ENCODE peak calls at places on chromosome 1, in ten cellular contexts. G, L, Z, I, O, C, P, V, B and Q are unnamed samples.

GRCh38 chr1:206551985-206552325 is 44.6 kb downstream of the RASSF5 start:
- DNase-seq in B (peak; percentile 89), P (no peak), O (no peak), V (no peak), I (no peak), G (no peak), Z (no peak), L (no peak), C (no peak), Q (no peak)

GRCh38 chr1:162502928-162503327 is 5.3 kb downstream of the UHMK1 start:
- DNase-seq in L (peak; percentile 80), Z (no peak), C (no peak), B (no peak), O (no peak), I (no peak), G (peak; percentile 88), V (no peak), P (peak; percentile 39), Q (peak; percentile 19)

GRCh38 chr1:100234432-100234831 is 15.2 kb downstream of the DBT start:
- DNase-seq in Z (no peak), C (no peak), I (no peak), V (no peak), O (no peak), P (no peak), G (no peak), B (no peak), L (peak; percentile 23), Q (no peak)

GRCh38 chr1:12447849-12448312 is 170.1 kb downstream of the DHRS3 start:
- DNase-seq in V (no peak), O (no peak), B (no peak), C (peak; percentile 47), L (peak; percentile 71), Z (no peak), I (no peak), P (no peak), G (peak; percentile 39), Q (peak; percentile 87)

GRCh38 chr1:220970311-220970710 is 91.1 kb downstream of the HLX start:
- DNase-seq in I (no peak), L (peak; percentile 20), O (no peak), V (no peak), C (no peak), Z (no peak), P (no peak), B (no peak), G (peak; percentile 18), Q (no peak)

GRCh38 chr1:91790296-91790851 is 95.6 kb downstream of the TGFBR3 start:
- DNase-seq in O (no peak), I (no peak), P (no peak), V (no peak), B (peak; percentile 32), C (no peak), G (peak; percentile 29), L (no peak), Z (no peak), Q (no peak)

GRCh38 chr1:205046870-205047269 is 3.9 kb downstream of the CNTN2 start:
- DNase-seq in L (no peak), Z (no peak), O (no peak), B (no peak), I (no peak), P (no peak), V (no peak), G (no peak), C (no peak), Q (no peak)

GRCh38 chr1:112849967-112850641 is 105.9 kb downstream of the SLC16A1 start:
- DNase-seq in I (no peak), L (peak; percentile 42), P (no peak), G (no peak), O (no peak), C (no peak), B (no peak), V (peak; percentile 65), Z (peak; percentile 56), Q (no peak)

GRCh38 chr1:196607940-196608339 is 300 bp downstream of the KCNT2 start:
- DNase-seq in B (no peak), L (peak; percentile 23), Z (no peak), G (no peak), P (no peak), V (peak; percentile 55), C (no peak), O (no peak), I (no peak), Q (no peak)

GRCh38 chr1:63042278-63042677 is 258.3 kb downstream of the ATG4C start:
- DNase-seq in O (no peak), Z (no peak), L (no peak), C (no peak), I (no peak), V (peak; percentile 25), P (no peak), B (no peak), G (no peak), Q (no peak)

GRCh38 chr1:41162441-41162840 is 79.7 kb downstream of the SCMH1 start:
- DNase-seq in G (no peak), V (no peak), Z (no peak), B (no peak), I (no peak), P (no peak), L (no peak), O (no peak), C (no peak), Q (no peak)
- H3K4me3 ChIP-seq in G (no peak overlapping the region), V (no peak overlapping the region), Z (no peak overlapping the region), B (no peak overlapping the region), I (no peak overlapping the region), P (no peak overlapping the region), L (no peak overlapping the region), O (no peak overlapping the region), C (no peak overlapping the region), Q (no peak overlapping the region)

GRCh38 chr1:32903991-32904776 is 3.0 kb upstream of the TMEM54 start:
- DNase-seq in Z (no peak), I (no peak), G (no peak), O (no peak), B (peak; percentile 8), C (no peak), P (no peak), V (no peak), L (no peak), Q (no peak)

GRCh38 chr1:32900371-32900955 is 726 bp downstream of the TMEM54 start:
- DNase-seq in Z (no peak), L (no peak), P (no peak), I (no peak), G (peak; percentile 7), C (no peak), V (no peak), O (no peak), B (no peak), Q (no peak)

GRCh38 chr1:32902535-32902920 is 1.3 kb upstream of the TMEM54 start:
- DNase-seq in L (no peak), B (no peak), Z (peak; percentile 19), C (no peak), G (no peak), V (no peak), I (no peak), O (no peak), P (no peak), Q (no peak)

GRCh38 chr1:32900956-32901822 is at the start of gene TMEM54:
- DNase-seq in C (no peak), B (no peak), L (peak; percentile 70), G (peak; percentile 15), V (peak; percentile 62), O (peak; percentile 69), P (no peak), Z (peak; percentile 49), I (no peak), Q (no peak)

DNA sequence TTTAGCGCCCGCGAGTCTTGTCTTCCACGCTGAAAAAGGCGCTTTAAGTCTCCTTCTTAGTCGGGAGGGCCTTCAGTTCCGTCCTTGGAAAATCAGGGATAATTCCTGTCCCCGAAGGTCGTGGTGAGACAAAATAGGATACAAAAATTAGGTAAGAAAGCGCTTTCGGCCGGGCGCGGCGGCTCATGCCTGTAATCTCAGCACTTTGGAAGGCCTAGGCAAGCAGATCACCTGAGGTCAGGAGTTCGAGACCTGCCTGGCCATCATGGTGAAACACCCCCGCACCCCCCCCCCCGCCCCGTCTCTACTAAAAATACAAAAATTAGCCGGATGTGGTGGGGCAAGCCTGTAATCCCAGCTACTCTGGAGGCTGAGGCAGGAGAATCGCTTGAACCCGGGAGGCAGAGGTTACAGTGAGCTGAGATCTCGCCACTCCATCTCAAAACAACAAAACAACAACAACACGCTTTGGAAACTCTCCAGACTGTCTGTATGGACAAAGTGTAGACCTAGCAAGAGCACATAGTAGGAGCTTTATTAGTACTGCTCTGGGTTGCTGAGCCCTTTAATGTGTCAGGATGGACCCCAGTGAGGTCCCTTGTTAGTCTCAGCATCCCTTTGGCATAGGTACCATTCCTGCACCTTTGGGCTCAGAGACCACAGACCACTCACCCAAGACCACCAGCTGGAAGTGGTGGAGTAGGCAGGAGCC is 790 bp upstream of the TMEM54 start:
- DNase-seq in B (no peak), G (no peak), V (no peak), I (no peak), P (no peak), O (no peak), C (no peak), Z (peak; percentile 29), L (no peak), Q (no peak)
- H3K4me3 ChIP-seq in B (peak overlapping the region; percentile 43), G (peak overlapping the region; percentile 68), V (peak overlapping the region; percentile 65), I (no peak overlapping the region), P (peak overlapping the region; percentile 68), O (peak overlapping the region; percentile 63), C (peak overlapping the region; percentile 62), Z (peak overlapping the region; percentile 81), L (peak overlapping the region; percentile 82), Q (peak overlapping the region; percentile 50)

DNA sequence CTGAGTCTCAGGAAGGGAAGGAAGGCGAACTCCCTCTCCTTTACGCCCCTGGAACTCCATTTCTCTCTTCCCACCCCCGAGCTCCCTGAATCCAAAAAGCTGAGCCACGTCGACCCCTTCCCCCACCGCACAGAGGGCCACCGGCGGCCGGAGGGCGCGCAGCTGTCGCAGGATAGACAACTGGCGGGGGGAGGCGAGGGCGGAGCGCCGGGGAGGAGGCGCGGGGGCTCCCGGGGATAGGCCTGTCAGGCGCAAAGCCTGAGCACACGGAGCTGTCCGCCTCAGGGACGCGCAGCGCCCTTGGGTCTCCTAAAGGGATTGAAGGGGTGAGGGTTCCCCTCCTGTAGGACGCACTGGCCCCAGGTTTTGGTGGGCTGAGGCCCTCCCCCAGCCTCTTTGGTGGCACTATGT is 752 bp upstream of the ACTA1 start:
- DNase-seq in B (no peak), O (peak; percentile 74), V (peak; percentile 72), L (no peak), Z (no peak), G (no peak), P (no peak), I (no peak), C (no peak), Q (no peak)
- H3K4me3 ChIP-seq in B (no peak overlapping the region), O (no peak overlapping the region), V (peak overlapping the region; percentile 87), L (no peak overlapping the region), Z (no peak overlapping the region), G (no peak overlapping the region), P (no peak overlapping the region), I (no peak overlapping the region), C (no peak overlapping the region), Q (no peak overlapping the region)

DNA sequence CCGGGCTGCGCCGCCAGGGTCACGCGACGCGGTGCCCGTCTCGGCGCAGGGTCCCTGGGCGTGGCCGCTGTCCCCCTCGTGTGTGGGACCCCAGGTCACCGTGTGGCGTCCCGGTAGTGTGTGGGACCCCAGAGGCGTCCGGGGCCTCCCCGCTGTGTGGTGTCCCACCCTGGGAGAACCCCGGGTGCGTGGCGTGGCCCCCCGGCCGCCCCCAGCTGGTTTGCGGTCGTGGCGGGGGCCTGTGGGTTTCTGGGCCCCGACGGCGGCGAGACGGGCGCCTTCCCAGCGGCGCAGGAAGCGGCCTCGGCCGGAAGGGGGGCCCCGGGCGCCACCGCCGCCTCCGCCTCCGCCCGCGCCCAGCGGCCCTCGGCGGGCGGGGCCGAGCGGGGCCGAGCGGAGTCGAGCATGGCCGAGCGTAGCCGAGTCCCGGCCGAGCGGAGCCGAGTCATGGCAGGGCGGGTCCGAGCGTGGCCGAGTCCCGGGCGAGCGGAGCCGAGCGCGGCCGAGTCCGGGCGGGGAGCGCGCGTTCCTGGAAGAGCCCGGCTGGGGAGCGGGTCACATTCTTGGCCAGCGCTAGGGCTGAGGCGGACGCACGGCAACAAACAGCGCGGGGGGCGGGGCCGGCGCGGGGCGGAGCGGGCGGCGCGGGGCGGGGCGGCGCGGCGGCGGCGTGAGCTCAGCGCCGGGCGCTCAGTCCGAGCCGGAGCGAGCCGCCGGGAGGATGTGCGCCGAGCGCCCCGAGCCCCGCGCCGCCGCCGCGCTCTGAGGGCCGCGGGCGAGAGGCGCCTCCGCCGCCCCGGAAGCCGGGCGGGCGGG is 570 bp upstream of the SKI start:
- DNase-seq in Z (peak; percentile 94), C (no peak), P (peak; percentile 92), G (peak; percentile 95), O (peak; percentile 96), L (peak; percentile 99), V (peak; percentile 97), I (peak; percentile 41), B (peak; percentile 84), Q (peak; percentile 93)
- H3K4me3 ChIP-seq in Z (peak overlapping the region; percentile 98), C (peak overlapping the region; percentile 90), P (peak overlapping the region; percentile 82), G (peak overlapping the region; percentile 97), O (peak overlapping the region; percentile 76), L (peak overlapping the region; percentile 80), V (peak overlapping the region; percentile 64), I (peak overlapping the region; percentile 65), B (peak overlapping the region; percentile 23), Q (peak overlapping the region; percentile 50)